ENCODE peak calls at places on chromosomes 12 and 14, in ten cellular contexts. Q is neural progenitor cell, R is PC-3, X is mammary epithelial cell, G is AG04450, O is foreskin keratinocyte, A is PC-9, M is uterus, U is adrenal gland, F is OCI-LY7. E is an unnamed sample.

GRCh38 chr12:102757154-102757873 is 159.7 kb downstream of the PAH start:
- DNase-seq in F (no peak), M (peak), A (no peak), O (no peak), G (no peak), R (no peak), U (peak), X (no peak), Q (no peak), E (no peak)

GRCh38 chr14:104313674-104314073 is 175.3 kb downstream of the KIF26A start:
- DNase-seq in G (no peak), O (no peak), Q (no peak), U (peak), M (no peak), F (no peak), R (no peak), A (no peak), X (no peak), E (no peak)

GRCh38 chr12:101697930-101698781 is 716 bp downstream of the CHPT1 start:
- DNase-seq in X (peak), U (peak), F (peak), G (no peak), Q (no peak), O (peak), R (peak), A (no peak), M (peak), E (peak)

GRCh38 chr14:69612759-69613145 is 1.4 kb downstream of the SUSD6 start:
- DNase-seq in U (no peak), M (no peak), Q (no peak), O (peak), G (no peak), F (peak), R (peak), X (peak), A (no peak), E (peak)

GRCh38 chr12:109134186-109134917 is 18.0 kb downstream of the ACACB start:
- DNase-seq in A (no peak), X (peak), O (no peak), F (no peak), R (peak), U (peak), G (no peak), Q (peak), M (peak), E (no peak)

GRCh38 chr12:58346032-58346632 is 404.8 kb downstream of the ATP23 start:
- DNase-seq in X (peak), G (no peak), R (peak), A (no peak), O (no peak), F (peak), M (no peak), U (no peak), Q (peak), E (no peak)

GRCh38 chr12:104720346-104721064 is 237.6 kb downstream of the SLC41A2 start:
- DNase-seq in X (no peak), G (peak), O (no peak), U (no peak), A (no peak), M (no peak), Q (no peak), F (no peak), R (no peak), E (no peak)

GRCh38 chr12:90515199-90516175 is 439.5 kb downstream of the CCER1 start:
- DNase-seq in F (no peak), X (no peak), M (no peak), A (no peak), R (peak), Q (no peak), U (no peak), G (no peak), O (no peak), E (no peak)

GRCh38 chr14:64221604-64222003 is 72.6 kb downstream of the ESR2 start:
- DNase-seq in R (no peak), F (no peak), M (no peak), A (no peak), U (no peak), O (no peak), X (no peak), G (no peak), Q (no peak), E (peak)

DNA sequence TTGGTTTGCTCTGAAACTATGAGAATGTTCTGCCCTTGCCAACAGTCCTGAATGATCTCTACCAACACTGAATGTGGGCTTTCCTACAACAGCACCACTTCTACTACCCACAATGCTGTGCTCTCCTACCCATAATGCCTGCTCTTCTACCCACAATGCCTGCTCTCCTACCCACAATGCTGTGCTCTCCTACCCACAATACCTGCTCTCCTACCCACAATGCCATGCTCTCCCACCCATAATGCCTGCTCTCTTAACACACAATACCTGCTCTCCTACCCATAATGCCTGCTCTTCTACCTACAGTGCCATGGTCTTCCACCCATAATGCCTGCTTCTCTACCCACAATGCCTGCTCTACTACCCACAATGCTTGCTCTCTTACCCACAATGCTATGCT is 92.3 kb downstream of the KCNK13 start:
- DNase-seq in G (no peak), O (no peak), X (no peak), R (no peak), Q (no peak), A (no peak), M (no peak), U (no peak), F (no peak), E (no peak)
- H3K27ac ChIP-seq in G (no peak), O (no peak), X (no peak), R (no peak), Q (no peak), A (no peak), M (no peak), U (no peak), F (no peak), E (no peak)

GRCh38 chr12:80763874-80764273 is 47.2 kb downstream of the MYF5 start:
- DNase-seq in O (peak), U (no peak), X (peak), Q (peak), F (peak), M (no peak), G (no peak), R (peak), A (peak), E (no peak)
- TF ChIP-seq CTCF in O (peak), U (peak), X (peak), Q (peak), F (peak), M (peak), G (peak), R (peak), A (peak), E (peak)

GRCh38 chr14:91305650-91306431 is 61.3 kb upstream of the GPR68 start:
- DNase-seq in F (no peak), M (no peak), Q (no peak), U (no peak), A (no peak), O (no peak), R (no peak), X (no peak), G (no peak), E (no peak)
- H3K27ac ChIP-seq in F (no peak), M (no peak), Q (no peak), U (no peak), A (no peak), O (no peak), R (no peak), X (no peak), G (no peak), E (no peak)

DNA sequence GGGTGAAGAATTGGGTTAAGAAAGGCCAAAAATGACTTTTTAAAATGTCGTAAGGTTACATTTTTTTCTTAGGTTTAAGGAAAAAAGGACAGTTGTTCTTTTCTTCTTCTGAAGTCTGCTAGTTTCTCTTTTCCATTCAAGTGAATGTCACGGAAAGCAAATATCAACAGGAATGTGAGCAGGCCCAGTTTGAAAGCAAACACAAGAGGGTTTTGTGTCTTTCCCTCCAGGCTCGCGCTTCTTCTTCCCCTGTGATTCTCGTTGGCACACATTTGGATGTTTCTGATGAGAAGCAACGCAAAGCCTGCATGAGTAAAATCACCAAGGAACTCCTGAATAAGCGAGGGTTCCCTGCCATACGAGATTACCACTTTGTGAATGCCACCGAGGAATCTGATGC is 85.4 kb downstream of the LRRK2 start:
- DNase-seq in X (no peak), O (no peak), A (no peak), G (no peak), R (no peak), Q (peak), M (no peak), U (no peak), F (no peak), E (peak)
- TF ChIP-seq CTCF in X (no peak), O (no peak), A (no peak), G (no peak), R (no peak), Q (no peak), M (no peak), U (no peak), F (no peak), E (no peak)

GRCh38 chr12:124738636-124739467 is 124.8 kb downstream of the SCARB1 start:
- DNase-seq in R (no peak), F (no peak), U (no peak), M (no peak), O (no peak), Q (peak), X (peak), A (peak), G (peak), E (no peak)

GRCh38 chr12:124741211-124741610 is 122.5 kb downstream of the SCARB1 start:
- DNase-seq in F (no peak), U (no peak), A (no peak), G (no peak), Q (no peak), O (no peak), R (no peak), X (no peak), M (no peak), E (no peak)

GRCh38 chr12:124739953-124740561 is 123.6 kb downstream of the SCARB1 start:
- DNase-seq in M (no peak), O (no peak), G (no peak), X (no peak), U (no peak), Q (no peak), A (no peak), R (no peak), F (no peak), E (no peak)

GRCh38 chr12:124742111-124742510 is 121.6 kb downstream of the SCARB1 start:
- DNase-seq in A (no peak), F (no peak), G (no peak), X (no peak), R (no peak), O (no peak), Q (no peak), M (no peak), U (no peak), E (peak)

GRCh38 chr12:124740691-124741137 is 123.0 kb downstream of the SCARB1 start:
- DNase-seq in U (peak), O (peak), G (no peak), F (no peak), Q (no peak), R (peak), M (no peak), X (peak), A (peak), E (no peak)
- H3K27ac ChIP-seq in U (peak), O (no peak), G (no peak), F (no peak), Q (no peak), R (peak), M (peak), X (no peak), A (no peak), E (peak)

E was measured in prostate gland.